ENCODE peak calls at places on chromosomes 6 and 20, in five cellular contexts. Y, Q, Z, J and O are unnamed samples.

GRCh38 chr6:149851461-149851860 is 12.7 kb downstream of the LRP11 start:
- DNase-seq in Q (no peak), J (no peak), Y (no peak), Z (peak), O (peak)

GRCh38 chr20:61932711-61933480 is 132.8 kb downstream of the TAF4 start:
- DNase-seq in J (no peak), Q (no peak), Y (peak), Z (no peak), O (no peak)

GRCh38 chr6:149781715-149782114 is 32.2 kb downstream of the PCMT1 start:
- DNase-seq in Z (no peak), J (no peak), Y (no peak), Q (no peak), O (peak)

GRCh38 chr20:32577023-32577422 is 8.1 kb downstream of the NOL4L start:
- DNase-seq in Q (no peak), J (no peak), Z (no peak), Y (no peak), O (no peak)

GRCh38 chr20:33561981-33562601 is 72.2 kb downstream of the CBFA2T2 start:
- DNase-seq in Z (peak), Q (no peak), Y (no peak), J (peak), O (peak)

GRCh38 chr6:60668428-60668827 is 1617.6 kb downstream of the KHDRBS2 start:
- DNase-seq in Q (no peak), Y (no peak), Z (no peak), J (no peak), O (no peak)

GRCh38 chr20:11850901-11851300 is 66.8 kb upstream of the BTBD3 start:
- DNase-seq in J (no peak), Q (no peak), Z (peak), Y (no peak), O (peak)

GRCh38 chr6:142621822-142622221 is 320.0 kb downstream of the ADGRG6 start:
- DNase-seq in Q (no peak), J (no peak), Y (no peak), Z (no peak), O (no peak)

GRCh38 chr6:48641544-48641943 is 530.5 kb upstream of the PTCHD4 start:
- DNase-seq in Y (no peak), Q (no peak), Z (peak), J (no peak), O (peak)

GRCh38 chr6:2097464-2097863 is 147.9 kb downstream of the GMDS start:
- DNase-seq in J (no peak), Z (no peak), Y (no peak), Q (no peak), O (no peak)

GRCh38 chr20:50504231-50504823 is 5.9 kb upstream of the PTPN1 start:
- DNase-seq in Q (no peak), Y (no peak), Z (peak), J (no peak), O (peak)

GRCh38 chr6:41239467-41240159 is 11.5 kb downstream of the TREML4 start:
- DNase-seq in J (no peak), Y (no peak), Z (no peak), Q (no peak), O (no peak)

GRCh38 chr20:60139663-60140446 is 181.6 kb downstream of the CDH26 start:
- DNase-seq in Z (peak), Y (no peak), J (no peak), Q (no peak), O (peak)

GRCh38 chr6:11128608-11129007 is 17.1 kb upstream of the ERVFRD-1 start:
- DNase-seq in J (no peak), Y (no peak), Z (no peak), Q (no peak), O (no peak)

GRCh38 chr6:68738039-68738438 is 103.0 kb downstream of the ADGRB3 start:
- DNase-seq in Z (no peak), J (no peak), Q (no peak), Y (no peak), O (no peak)

GRCh38 chr20:51529758-51530157 is 12.8 kb downstream of the NFATC2 start:
- DNase-seq in J (no peak), Z (no peak), Y (no peak), Q (no peak), O (no peak)

GRCh38 chr6:82363368-82364086 is at the start of gene TPBG:
- DNase-seq in Y (peak), Z (peak), J (peak), Q (no peak), O (peak)